ENCODE peak calls at places on chromosomes 6 and 20, in ten cellular contexts. D is ELR, J is neuronal stem cell, C is mesothelial cell of epicardium, Q is AG08395, N is AG09309, B is NCI-H510A treated with DMSO at 0.1 percent for 48 hours, V is endothelial cell, E is cortex of kidney, F is RWPE2. S is an unnamed sample.

GRCh38 chr6:55304747-55305146 is 22.5 kb upstream of the GFRAL start:
- DNase-seq in D (no peak), J (no peak), C (no peak), Q (no peak), N (no peak), B (no peak), V (no peak), E (no peak), F (no peak), S (no peak)

GRCh38 chr6:152087096-152087495 is 279.6 kb downstream of the ESR1 start:
- DNase-seq in D (peak; percentile 75), J (no peak), C (no peak), Q (no peak), N (no peak), B (no peak), V (no peak), E (no peak), F (no peak), S (no peak)

GRCh38 chr6:33671381-33672072 is 40.0 kb downstream of the UQCC2 start:
- DNase-seq in D (peak; percentile 34), J (no peak), C (no peak), Q (no peak), N (no peak), B (no peak), V (no peak), E (no peak), F (no peak), S (no peak)

GRCh38 chr20:3168079-3168828 is 5.1 kb downstream of the LZTS3 start:
- DNase-seq in D (no peak), J (no peak), C (no peak), Q (no peak), N (no peak), B (peak; percentile 87), V (no peak), E (no peak), F (no peak), S (no peak)

GRCh38 chr20:3068075-3068474 is 3.3 kb upstream of the OXT start:
- DNase-seq in D (no peak), J (no peak), C (no peak), Q (no peak), N (no peak), B (no peak), V (no peak), E (no peak), F (no peak), S (peak; percentile 36)

GRCh38 chr6:78398292-78398691 is 469.1 kb upstream of the IRAK1BP1 start:
- DNase-seq in D (no peak), J (no peak), C (no peak), Q (no peak), N (no peak), B (no peak), V (no peak), E (no peak), F (no peak), S (no peak)

GRCh38 chr6:84379142-84379541 is 151.7 kb upstream of the CEP162 start:
- DNase-seq in D (no peak), J (no peak), C (no peak), Q (no peak), N (no peak), B (no peak), V (no peak), E (no peak), F (no peak), S (no peak)

GRCh38 chr6:7077856-7078255 is 29.9 kb upstream of the RREB1 start:
- DNase-seq in D (no peak), J (no peak), C (no peak), Q (no peak), N (no peak), B (no peak), V (no peak), E (no peak), F (no peak), S (no peak)

GRCh38 chr6:56334937-56335336 is 87.6 kb upstream of the COL21A1 start:
- DNase-seq in D (peak; percentile 93), J (no peak), C (no peak), Q (peak; percentile 24), N (no peak), B (no peak), V (no peak), E (no peak), F (no peak), S (no peak)

GRCh38 chr6:23940466-23940865 is 185.5 kb upstream of the NRSN1 start:
- DNase-seq in D (no peak), J (no peak), C (no peak), Q (no peak), N (no peak), B (no peak), V (no peak), E (no peak), F (no peak), S (no peak)

GRCh38 chr6:153131037-153131981 is at the start of gene RGS17:
- DNase-seq in D (peak; percentile 82), J (peak; percentile 82), C (peak; percentile 71), Q (peak; percentile 92), N (peak; percentile 23), B (peak; percentile 43), V (peak; percentile 76), E (no peak), F (peak; percentile 73), S (peak; percentile 77)

GRCh38 chr20:62955519-62956386 is 3.2 kb downstream of the SLC17A9 start:
- DNase-seq in D (no peak), J (no peak), C (no peak), Q (no peak), N (no peak), B (no peak), V (no peak), E (no peak), F (peak; percentile 87), S (no peak)

GRCh38 chr6:15327271-15327670 is 81.4 kb downstream of the JARID2 start:
- DNase-seq in D (peak; percentile 10), J (no peak), C (no peak), Q (no peak), N (no peak), B (peak; percentile 8), V (no peak), E (no peak), F (no peak), S (no peak)

GRCh38 chr6:36615018-36615761 is 21.0 kb downstream of the SRSF3 start:
- DNase-seq in D (peak; percentile 77), J (peak; percentile 31), C (no peak), Q (peak; percentile 72), N (no peak), B (peak; percentile 56), V (peak; percentile 50), E (no peak), F (no peak), S (peak; percentile 29)

GRCh38 chr6:44531447-44532015 is 144.0 kb downstream of the CDC5L start:
- DNase-seq in D (no peak), J (no peak), C (no peak), Q (no peak), N (no peak), B (no peak), V (no peak), E (no peak), F (no peak), S (no peak)

GRCh38 chr6:155264704-155265320 is 999 bp downstream of the CLDN20 start:
- DNase-seq in D (peak; percentile 62), J (no peak), C (no peak), Q (peak; percentile 48), N (no peak), B (no peak), V (no peak), E (no peak), F (no peak), S (no peak)

GRCh38 chr20:37430778-37431460 is 85.0 kb downstream of the SRC start:
- DNase-seq in D (no peak), J (no peak), C (no peak), Q (no peak), N (no peak), B (no peak), V (no peak), E (no peak), F (peak; percentile 72), S (peak; percentile 85)

GRCh38 chr6:161922631-161923119 is 648.8 kb upstream of the AGPAT4 start:
- DNase-seq in D (peak; percentile 65), J (no peak), C (no peak), Q (peak; percentile 38), N (no peak), B (peak; percentile 57), V (peak; percentile 59), E (no peak), F (no peak), S (no peak)

GRCh38 chr6:55822815-55823214 is 52.6 kb downstream of the BMP5 start:
- DNase-seq in D (peak; percentile 71), J (no peak), C (no peak), Q (peak; percentile 2), N (peak; percentile 18), B (no peak), V (no peak), E (no peak), F (no peak), S (no peak)

GRCh38 chr6:34696189-34696738 is 303 bp downstream of the ILRUN start:
- DNase-seq in D (peak; percentile 62), J (no peak), C (no peak), Q (peak; percentile 38), N (no peak), B (no peak), V (peak; percentile 5), E (no peak), F (peak; percentile 64), S (no peak)

GRCh38 chr20:24942679-24943078 is 6.4 kb upstream of the CST7 start:
- DNase-seq in D (no peak), J (no peak), C (no peak), Q (no peak), N (no peak), B (no peak), V (no peak), E (no peak), F (peak; percentile 16), S (no peak)

GRCh38 chr6:22570185-22570551 is 802 bp downstream of the HDGFL1 start:
- DNase-seq in D (no peak), J (no peak), C (no peak), Q (no peak), N (no peak), B (no peak), V (no peak), E (no peak), F (no peak), S (no peak)

GRCh38 chr6:134249759-134250602 is 67.9 kb downstream of the SGK1 start:
- DNase-seq in D (peak; percentile 29), J (no peak), C (no peak), Q (no peak), N (no peak), B (no peak), V (no peak), E (no peak), F (no peak), S (no peak)

GRCh38 chr6:6972456-6972855 is 135.3 kb upstream of the RREB1 start:
- DNase-seq in D (peak; percentile 40), J (no peak), C (no peak), Q (peak; percentile 13), N (peak; percentile 55), B (no peak), V (no peak), E (no peak), F (no peak), S (no peak)

GRCh38 chr6:22401206-22401605 is 104.4 kb upstream of the PRL start:
- DNase-seq in D (peak; percentile 3), J (no peak), C (no peak), Q (peak; percentile 13), N (no peak), B (no peak), V (no peak), E (no peak), F (no peak), S (no peak)

GRCh38 chr20:51144476-51144875 is 121.6 kb upstream of the KCNG1 start:
- DNase-seq in D (no peak), J (no peak), C (no peak), Q (no peak), N (no peak), B (no peak), V (no peak), E (no peak), F (no peak), S (no peak)

GRCh38 chr6:109013551-109014101 is 81.0 kb downstream of the SESN1 start:
- DNase-seq in D (no peak), J (no peak), C (no peak), Q (no peak), N (no peak), B (no peak), V (no peak), E (no peak), F (no peak), S (no peak)

GRCh38 chr20:36569847-36570429 is 3.5 kb upstream of the TGIF2 start:
- DNase-seq in D (peak; percentile 69), J (no peak), C (no peak), Q (peak; percentile 89), N (no peak), B (no peak), V (no peak), E (no peak), F (no peak), S (no peak)